ENCODE peak calls at places on chromosomes 1 and 21, in six cellular contexts. G is AG10803; T is body of pancreas; V is stimulated activated CD4-positive, alpha-beta T cell treated with anti-CD3 and anti-CD28 coated beads, Interleukin-15, amount 100 ng/mL, for 1 hour; D is brain microvascular endothelial cell; W is C1 segment of cervical spinal cord. O is an unnamed sample.

GRCh38 chr1:167121375-167122120 is 27.7 kb downstream of the STYXL2 start:
- DNase-seq in G (peak; percentile 9), T (peak; percentile 42), V (peak; percentile 10), D (no peak), W (peak; percentile 33), O (peak; percentile 62)

GRCh38 chr1:95169544-95169943 is 52.4 kb downstream of the TLCD4 start:
- DNase-seq in G (no peak), T (no peak), V (no peak), D (no peak), W (no peak), O (peak; percentile 69)

GRCh38 chr1:172321429-172321828 is 99.1 kb upstream of the C1orf105 start:
- DNase-seq in G (peak; percentile 96), T (no peak), V (no peak), D (peak; percentile 50), W (no peak), O (no peak)

GRCh38 chr1:61050541-61051454 is 31.6 kb upstream of the NFIA start:
- DNase-seq in G (no peak), T (peak; percentile 56), V (no peak), D (no peak), W (peak; percentile 70), O (no peak)

GRCh38 chr1:193542668-193543067 is 356.3 kb upstream of the B3GALT2 start:
- DNase-seq in G (no peak), T (no peak), V (no peak), D (no peak), W (no peak), O (no peak)

GRCh38 chr1:17635811-17636210 is 96.3 kb downstream of the ARHGEF10L start:
- DNase-seq in G (no peak), T (no peak), V (no peak), D (no peak), W (peak; percentile 47), O (no peak)

GRCh38 chr1:168845083-168845650 is 116.2 kb upstream of the DPT start:
- DNase-seq in G (no peak), T (no peak), V (no peak), D (no peak), W (no peak), O (no peak)

GRCh38 chr1:42332877-42333276 is 2.2 kb downstream of the FOXJ3 start:
- DNase-seq in G (no peak), T (no peak), V (no peak), D (no peak), W (no peak), O (no peak)

GRCh38 chr1:110674337-110675059 is at the start of gene KCNA3:
- DNase-seq in G (no peak), T (no peak), V (peak; percentile 59), D (no peak), W (no peak), O (no peak)

GRCh38 chr21:33840771-33841170 is 74.8 kb downstream of the ATP5PO start:
- DNase-seq in G (peak; percentile 34), T (no peak), V (no peak), D (no peak), W (no peak), O (no peak)

GRCh38 chr1:5983361-5984103 is 8.7 kb downstream of the NPHP4 start:
- DNase-seq in G (peak; percentile 86), T (no peak), V (no peak), D (peak; percentile 44), W (no peak), O (no peak)

GRCh38 chr21:30257773-30258172 is 25.0 kb downstream of the KRTAP24-1 start:
- DNase-seq in G (peak; percentile 13), T (no peak), V (no peak), D (peak; percentile 49), W (no peak), O (no peak)

GRCh38 chr1:187038789-187039188 is 210.0 kb downstream of the PLA2G4A start:
- DNase-seq in G (no peak), T (no peak), V (no peak), D (no peak), W (no peak), O (no peak)

GRCh38 chr21:33936221-33937038 is 20.8 kb upstream of the ATP5PO start:
- DNase-seq in G (peak; percentile 26), T (no peak), V (no peak), D (no peak), W (no peak), O (no peak)

GRCh38 chr1:59976194-59977074 is 49.9 kb upstream of the CYP2J2 start:
- DNase-seq in G (peak; percentile 57), T (peak; percentile 74), V (peak; percentile 33), D (peak; percentile 64), W (peak; percentile 55), O (peak; percentile 61)

GRCh38 chr1:97277891-97278662 is 556.5 kb downstream of the PTBP2 start:
- DNase-seq in G (peak; percentile 77), T (no peak), V (no peak), D (no peak), W (no peak), O (peak; percentile 51)

GRCh38 chr21:45451771-45452182 is 46.8 kb downstream of the COL18A1 start:
- DNase-seq in G (no peak), T (no peak), V (no peak), D (no peak), W (no peak), O (no peak)

GRCh38 chr1:161206411-161207140 is 4.4 kb downstream of the NDUFS2 start:
- DNase-seq in G (no peak), T (no peak), V (no peak), D (peak; percentile 28), W (no peak), O (no peak)

GRCh38 chr1:156772728-156773497 is 5.6 kb downstream of the PRCC start:
- DNase-seq in G (no peak), T (no peak), V (no peak), D (no peak), W (no peak), O (no peak)

GRCh38 chr1:27503961-27504587 is 14.1 kb upstream of the WASF2 start:
- DNase-seq in G (peak; percentile 71), T (no peak), V (no peak), D (no peak), W (no peak), O (no peak)

GRCh38 chr1:62782197-62782886 is 1.6 kb upstream of the ATG4C start:
- DNase-seq in G (peak; percentile 87), T (no peak), V (no peak), D (no peak), W (no peak), O (no peak)

GRCh38 chr1:236705771-236706565 is 19.7 kb downstream of the ACTN2 start:
- DNase-seq in G (no peak), T (no peak), V (no peak), D (no peak), W (no peak), O (no peak)

GRCh38 chr1:7108251-7108650 is 323.0 kb downstream of the CAMTA1 start:
- DNase-seq in G (no peak), T (no peak), V (no peak), D (no peak), W (no peak), O (no peak)

GRCh38 chr1:12196641-12197482 is 30.1 kb downstream of the TNFRSF1B start:
- DNase-seq in G (no peak), T (no peak), V (no peak), D (no peak), W (no peak), O (no peak)

GRCh38 chr21:31370893-31371652 is 27.0 kb upstream of the TIAM1 start:
- DNase-seq in G (peak; percentile 2), T (no peak), V (no peak), D (no peak), W (no peak), O (no peak)

GRCh38 chr1:38577385-38577784 is 282.2 kb downstream of the RRAGC start:
- DNase-seq in G (no peak), T (no peak), V (no peak), D (no peak), W (no peak), O (no peak)

GRCh38 chr1:8649027-8649426 is 168.4 kb downstream of the RERE start:
- DNase-seq in G (no peak), T (no peak), V (no peak), D (no peak), W (no peak), O (peak; percentile 24)

GRCh38 chr1:67853704-67854103 is 20.4 kb upstream of the GNG12 start:
- DNase-seq in G (peak; percentile 77), T (peak; percentile 52), V (no peak), D (peak; percentile 95), W (peak; percentile 21), O (peak; percentile 42)

GRCh38 chr1:155910621-155911121 is 478 bp downstream of the RIT1 start:
- DNase-seq in G (no peak), T (peak; percentile 17), V (no peak), D (peak; percentile 24), W (peak; percentile 53), O (peak; percentile 11)

GRCh38 chr1:85628791-85629531 is 48.4 kb downstream of the CCN1 start:
- DNase-seq in G (peak; percentile 93), T (peak; percentile 39), V (no peak), D (peak; percentile 88), W (no peak), O (peak; percentile 82)

GRCh38 chr1:239711768-239712167 is 325.4 kb downstream of the CHRM3 start:
- DNase-seq in G (no peak), T (no peak), V (no peak), D (no peak), W (no peak), O (no peak)

GRCh38 chr1:69077633-69078032 is 490.1 kb upstream of the LRRC7 start:
- DNase-seq in G (no peak), T (no peak), V (no peak), D (no peak), W (no peak), O (no peak)

GRCh38 chr21:35578831-35579470 is 481.4 kb downstream of the SETD4 start:
- DNase-seq in G (peak; percentile 52), T (no peak), V (no peak), D (no peak), W (no peak), O (no peak)

GRCh38 chr1:59481915-59482505 is 185.1 kb downstream of the FGGY start:
- DNase-seq in G (peak; percentile 73), T (no peak), V (no peak), D (no peak), W (no peak), O (no peak)

GRCh38 chr1:220711086-220711809 is 21.1 kb downstream of the C1orf115 start:
- DNase-seq in G (no peak), T (peak; percentile 41), V (no peak), D (no peak), W (no peak), O (no peak)

GRCh38 chr1:222912730-222913129 is 97.9 kb downstream of the DISP1 start:
- DNase-seq in G (no peak), T (no peak), V (no peak), D (peak; percentile 68), W (no peak), O (no peak)

O was measured in kidney glomerular epithelial cell.